ENCODE peak calls at places on chromosomes 16 and 17, in seven cellular contexts. N is T-cell; Q is LHCN-M2; V is ACHN; U is T-helper 17 cell; H is midbrain; K is stimulated activated CD8-positive, alpha-beta memory T cell treated with anti-CD3 and anti-CD28 coated beads, Interleukin-2, amount 100 ng/mL, for 1 hour. Y is an unnamed sample.

GRCh38 chr17:32269377-32269776 is 3.7 kb downstream of the RHBDL3 start:
- DNase-seq in N (no peak), Q (peak; percentile 43), V (no peak), U (no peak), H (peak; percentile 22), K (no peak), Y (no peak)

GRCh38 chr17:27540300-27541105 is 84.3 kb downstream of the KSR1 start:
- DNase-seq in N (no peak), Q (peak; percentile 91), V (no peak), U (no peak), H (peak; percentile 75), K (no peak), Y (no peak)

GRCh38 chr16:57680842-57681241 is 12.7 kb downstream of the ADGRG3 start:
- DNase-seq in N (no peak), Q (no peak), V (no peak), U (no peak), H (no peak), K (no peak), Y (no peak)

GRCh38 chr16:87956771-87957279 is 5.6 kb downstream of the BANP start:
- DNase-seq in N (no peak), Q (peak; percentile 29), V (peak; percentile 21), U (no peak), H (no peak), K (no peak), Y (no peak)

GRCh38 chr16:9219811-9220210 is 128.4 kb downstream of the HAPSTR1 start:
- DNase-seq in N (no peak), Q (no peak), V (no peak), U (no peak), H (no peak), K (no peak), Y (no peak)

GRCh38 chr17:8781784-8782575 is 17.2 kb downstream of the MFSD6L start:
- DNase-seq in N (no peak), Q (no peak), V (no peak), U (no peak), H (no peak), K (no peak), Y (no peak)

GRCh38 chr16:1324286-1324826 is 9.1 kb upstream of the BAIAP3 start:
- DNase-seq in N (no peak), Q (no peak), V (no peak), U (no peak), H (no peak), K (no peak), Y (no peak)

GRCh38 chr17:12992676-12993075 is 25.2 kb downstream of the ELAC2 start:
- DNase-seq in N (no peak), Q (no peak), V (no peak), U (no peak), H (no peak), K (no peak), Y (no peak)

GRCh38 chr16:50462793-50463507 is 85.2 kb upstream of the NKD1 start:
- DNase-seq in N (no peak), Q (no peak), V (no peak), U (no peak), H (no peak), K (no peak), Y (no peak)

GRCh38 chr16:81539009-81539820 is 94.6 kb downstream of the CMIP start:
- DNase-seq in N (no peak), Q (no peak), V (no peak), U (no peak), H (no peak), K (no peak), Y (no peak)

GRCh38 chr16:81778861-81779539 is at the start of gene PLCG2:
- DNase-seq in N (peak; percentile 46), Q (no peak), V (peak; percentile 80), U (peak; percentile 56), H (no peak), K (peak; percentile 51), Y (peak; percentile 11)

GRCh38 chr16:71441348-71441781 is 489 bp downstream of the TLE7 start:
- DNase-seq in N (no peak), Q (no peak), V (no peak), U (peak; percentile 20), H (no peak), K (no peak), Y (peak; percentile 11)

GRCh38 chr17:11561702-11562101 is 36.6 kb upstream of the DNAH9 start:
- DNase-seq in N (no peak), Q (no peak), V (no peak), U (no peak), H (no peak), K (no peak), Y (no peak)

GRCh38 chr17:17042851-17043667 is 802 bp downstream of the MPRIP start:
- DNase-seq in N (no peak), Q (peak; percentile 63), V (peak; percentile 44), U (no peak), H (peak; percentile 15), K (no peak), Y (peak; percentile 36)

GRCh38 chr17:5219536-5219935 is 15.1 kb downstream of the SCIMP start:
- DNase-seq in N (no peak), Q (no peak), V (no peak), U (no peak), H (no peak), K (no peak), Y (no peak)

GRCh38 chr17:56125830-56126819 is 27.1 kb upstream of the ANKFN1 start:
- DNase-seq in N (no peak), Q (peak; percentile 91), V (peak; percentile 47), U (no peak), H (no peak), K (no peak), Y (no peak)

GRCh38 chr16:73671102-73671501 is 623.2 kb upstream of the ZFHX3 start:
- DNase-seq in N (no peak), Q (no peak), V (no peak), U (no peak), H (no peak), K (no peak), Y (no peak)

GRCh38 chr17:59377410-59377809 is 46.0 kb downstream of the YPEL2 start:
- DNase-seq in N (no peak), Q (peak; percentile 65), V (no peak), U (no peak), H (no peak), K (no peak), Y (no peak)

GRCh38 chr17:80866050-80866793 is 125.4 kb upstream of the CHMP6 start:
- DNase-seq in N (peak; percentile 43), Q (peak; percentile 62), V (peak; percentile 75), U (peak; percentile 61), H (peak; percentile 72), K (peak; percentile 34), Y (peak; percentile 68)

GRCh38 chr17:48194097-48194550 is 86.6 kb downstream of the SNX11 start:
- DNase-seq in N (no peak), Q (peak; percentile 91), V (peak; percentile 42), U (no peak), H (no peak), K (no peak), Y (peak; percentile 6)

GRCh38 chr16:24018485-24018884 is 182.7 kb downstream of the PRKCB start:
- DNase-seq in N (no peak), Q (no peak), V (no peak), U (no peak), H (no peak), K (no peak), Y (no peak)

GRCh38 chr16:87149051-87149450 is 168.1 kb downstream of the C16orf95 start:
- DNase-seq in N (no peak), Q (peak; percentile 24), V (no peak), U (no peak), H (no peak), K (no peak), Y (no peak)

GRCh38 chr17:21214777-21215541 is 998 bp upstream of the TMEM11 start:
- DNase-seq in N (no peak), Q (no peak), V (no peak), U (no peak), H (peak; percentile 41), K (no peak), Y (peak; percentile 19)

GRCh38 chr16:15552507-15552906 is 90.4 kb downstream of the MARF1 start:
- DNase-seq in N (no peak), Q (no peak), V (no peak), U (no peak), H (no peak), K (no peak), Y (no peak)

GRCh38 chr16:82703156-82703555 is 76.4 kb downstream of the CDH13 start:
- DNase-seq in N (no peak), Q (no peak), V (peak; percentile 15), U (no peak), H (no peak), K (no peak), Y (no peak)

GRCh38 chr16:88026964-88027938 is 76.0 kb downstream of the BANP start:
- DNase-seq in N (no peak), Q (no peak), V (no peak), U (no peak), H (no peak), K (no peak), Y (no peak)

GRCh38 chr16:18836702-18837101 is 35.4 kb upstream of the ARL6IP1 start:
- DNase-seq in N (no peak), Q (no peak), V (no peak), U (no peak), H (no peak), K (no peak), Y (no peak)

GRCh38 chr16:54923055-54923473 is 7.6 kb upstream of the IRX5 start:
- DNase-seq in N (no peak), Q (no peak), V (peak; percentile 26), U (no peak), H (no peak), K (no peak), Y (no peak)

GRCh38 chr16:74926832-74927231 is 58.1 kb downstream of the WDR59 start:
- DNase-seq in N (no peak), Q (no peak), V (no peak), U (no peak), H (no peak), K (no peak), Y (no peak)

GRCh38 chr16:25299792-25300590 is 42.3 kb upstream of the ZKSCAN2 start:
- DNase-seq in N (no peak), Q (no peak), V (no peak), U (no peak), H (no peak), K (no peak), Y (no peak)

GRCh38 chr16:490768-491167 is 36.7 kb upstream of the CAPN15 start:
- DNase-seq in N (no peak), Q (no peak), V (no peak), U (no peak), H (no peak), K (no peak), Y (no peak)

GRCh38 chr17:79625706-79626105 is 14.9 kb upstream of the RBFOX3 start:
- DNase-seq in N (no peak), Q (no peak), V (no peak), U (no peak), H (no peak), K (no peak), Y (no peak)

GRCh38 chr17:80187493-80187892 is 17.7 kb downstream of the CARD14 start:
- DNase-seq in N (no peak), Q (peak; percentile 12), V (no peak), U (no peak), H (no peak), K (no peak), Y (no peak)

GRCh38 chr17:83103200-83103937 is 24.0 kb downstream of the METRNL start:
- DNase-seq in N (no peak), Q (peak; percentile 52), V (no peak), U (no peak), H (no peak), K (no peak), Y (no peak)

GRCh38 chr16:75081179-75081859 is 35.3 kb downstream of the LDHD start:
- DNase-seq in N (no peak), Q (no peak), V (no peak), U (no peak), H (no peak), K (no peak), Y (no peak)

GRCh38 chr17:3843935-3844516 is 2.0 kb downstream of the NCBP3 start:
- DNase-seq in N (no peak), Q (peak; percentile 16), V (peak; percentile 65), U (peak; percentile 36), H (no peak), K (no peak), Y (peak; percentile 45)

Y was measured in naive thymus-derived CD4-positive, alpha-beta T cell.